ENCODE peak calls at places on chromosomes 13 and 19, in seven cellular contexts. R is neural progenitor cell, L is fibroblast of mammary gland, W is bronchial epithelial cell, Y is neuronal stem cell, N is body of pancreas, M is Peyer's patch. U is an unnamed sample.

GRCh38 chr13:43303040-43303729 is 279.8 kb downstream of the DNAJC15 start:
- DNase-seq in R (peak; percentile 82), L (peak; percentile 61), W (peak; percentile 32), Y (peak; percentile 42), N (peak; percentile 75), M (no peak), U (peak; percentile 75)

GRCh38 chr13:102569488-102569887 is 27.3 kb upstream of the TPP2 start:
- DNase-seq in R (no peak), L (peak; percentile 78), W (no peak), Y (no peak), N (no peak), M (no peak), U (no peak)

GRCh38 chr13:105445793-105446192 is 1089.7 kb downstream of the EFNB2 start:
- DNase-seq in R (no peak), L (no peak), W (no peak), Y (no peak), N (no peak), M (no peak), U (no peak)

GRCh38 chr13:76711515-76712182 is 174.6 kb downstream of the KCTD12 start:
- DNase-seq in R (no peak), L (peak; percentile 91), W (peak; percentile 44), Y (no peak), N (peak; percentile 16), M (no peak), U (no peak)

GRCh38 chr13:72004236-72004635 is 137.2 kb upstream of the DACH1 start:
- DNase-seq in R (no peak), L (no peak), W (no peak), Y (no peak), N (no peak), M (no peak), U (no peak)

GRCh38 chr19:4742717-4743646 is 19.3 kb upstream of the DPP9 start:
- DNase-seq in R (peak; percentile 52), L (no peak), W (no peak), Y (no peak), N (peak; percentile 51), M (no peak), U (no peak)

GRCh38 chr19:45613926-45614725 is 12.1 kb upstream of the GPR4 start:
- DNase-seq in R (no peak), L (peak; percentile 92), W (peak; percentile 96), Y (no peak), N (peak; percentile 70), M (peak; percentile 57), U (peak; percentile 40)

GRCh38 chr13:30147380-30147779 is 160.0 kb downstream of the KATNAL1 start:
- DNase-seq in R (no peak), L (no peak), W (no peak), Y (no peak), N (no peak), M (no peak), U (no peak)

GRCh38 chr19:41937976-41938375 is 9.7 kb upstream of the ERFL start:
- DNase-seq in R (no peak), L (no peak), W (no peak), Y (no peak), N (no peak), M (no peak), U (no peak)

GRCh38 chr19:31334849-31335624 is 14.2 kb downstream of the TSHZ3 start:
- DNase-seq in R (no peak), L (peak; percentile 51), W (peak; percentile 73), Y (no peak), N (no peak), M (no peak), U (no peak)

GRCh38 chr13:97726664-97727235 is 226.7 kb upstream of the IPO5 start:
- DNase-seq in R (no peak), L (peak; percentile 75), W (peak; percentile 30), Y (no peak), N (no peak), M (no peak), U (no peak)

GRCh38 chr13:43848250-43848649 is 31.3 kb downstream of the CCDC122 start:
- DNase-seq in R (no peak), L (peak; percentile 75), W (peak; percentile 66), Y (no peak), N (no peak), M (no peak), U (peak; percentile 9)

DNA sequence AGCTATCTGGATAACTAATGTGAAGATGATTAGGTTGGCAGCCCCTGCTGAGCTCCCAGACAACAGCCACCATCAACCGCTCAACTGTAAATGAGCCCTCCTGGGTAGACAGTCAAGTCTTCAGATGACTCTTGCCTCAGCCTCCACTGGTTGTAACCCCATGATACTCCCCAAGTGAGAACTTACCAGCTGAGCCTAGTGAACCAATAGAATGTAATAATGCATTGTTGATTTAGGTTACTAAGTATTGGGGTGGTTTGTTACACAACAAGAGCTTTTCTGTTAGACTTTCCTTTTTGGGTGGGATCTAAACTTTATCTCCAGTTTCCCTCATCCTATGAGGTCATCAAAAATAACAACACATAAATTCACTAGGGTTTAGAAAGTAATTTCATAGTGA is 69.4 kb downstream of the CYSLTR2 start:
- DNase-seq in R (no peak), L (peak; percentile 4), W (no peak), Y (no peak), N (no peak), M (no peak), U (no peak)
- H3K4me3 ChIP-seq in R (no peak overlapping the region), L (no peak overlapping the region), W (no peak overlapping the region), Y (no peak overlapping the region), N (no peak overlapping the region), M (no peak overlapping the region), U (no peak overlapping the region)

DNA sequence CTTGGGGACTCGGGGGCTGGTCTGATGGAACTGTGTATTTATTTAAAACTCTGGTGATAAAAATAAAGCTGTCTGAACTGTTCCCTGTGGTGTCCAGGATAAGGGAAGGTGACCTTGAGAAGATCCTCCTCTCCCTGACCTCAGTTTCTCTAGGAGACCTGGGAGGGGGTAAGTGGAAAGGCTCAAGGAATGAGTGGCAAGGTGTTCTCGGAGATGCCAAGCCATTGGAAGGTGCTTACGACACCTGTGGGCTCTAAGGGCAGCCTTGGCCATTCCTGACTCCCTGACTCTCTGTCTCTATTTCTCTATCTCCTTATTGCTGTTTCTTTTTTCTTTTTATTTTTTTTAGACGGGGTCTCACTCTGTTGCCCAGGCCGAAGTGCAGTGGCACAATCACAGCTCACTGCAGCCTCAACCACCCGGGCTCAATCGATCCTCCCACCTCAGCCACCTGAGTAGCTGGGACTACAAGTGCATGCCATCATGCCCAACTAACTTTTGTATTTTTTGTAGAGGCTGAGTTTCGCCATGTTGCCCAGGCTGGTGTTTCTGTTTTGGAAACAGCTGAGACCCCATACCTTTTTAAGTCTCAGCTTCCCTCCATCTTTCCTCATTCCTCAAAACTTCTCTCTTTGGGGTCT is 3.3 kb downstream of the GDF15 start:
- DNase-seq in R (no peak), L (no peak), W (no peak), Y (no peak), N (no peak), M (no peak), U (no peak)
- H3K4me3 ChIP-seq in R (no peak overlapping the region), L (no peak overlapping the region), W (no peak overlapping the region), Y (no peak overlapping the region), N (no peak overlapping the region), M (peak overlapping the region; percentile 51), U (no peak overlapping the region)

GRCh38 chr19:778910-779653 is 18.2 kb upstream of the PTBP1 start:
- DNase-seq in R (no peak), L (peak; percentile 96), W (peak; percentile 96), Y (no peak), N (peak; percentile 50), M (no peak), U (peak; percentile 71)
- H3K4me3 ChIP-seq in R (no peak overlapping the region), L (no peak overlapping the region), W (no peak overlapping the region), Y (no peak overlapping the region), N (no peak overlapping the region), M (no peak overlapping the region), U (no peak overlapping the region)

GRCh38 chr19:47021536-47022139 is 2.0 kb downstream of the NPAS1 start:
- DNase-seq in R (peak; percentile 69), L (no peak), W (no peak), Y (no peak), N (no peak), M (no peak), U (no peak)
- H3K4me3 ChIP-seq in R (peak overlapping the region; percentile 44), L (no peak overlapping the region), W (no peak overlapping the region), Y (no peak overlapping the region), N (no peak overlapping the region), M (peak overlapping the region; percentile 27), U (peak overlapping the region; percentile 41)

GRCh38 chr19:57317503-57317902 is 2.8 kb upstream of the ZNF543 start:
- DNase-seq in R (peak; percentile 30), L (no peak), W (no peak), Y (no peak), N (no peak), M (no peak), U (no peak)
- H3K4me3 ChIP-seq in R (peak overlapping the region; percentile 17), L (no peak overlapping the region), W (no peak overlapping the region), Y (no peak overlapping the region), N (no peak overlapping the region), M (no peak overlapping the region), U (no peak overlapping the region)